ENCODE peak calls at places on chromosomes 2 and 18, in four cellular contexts. One of them, this sample, is unnamed.

GRCh38 chr2:206647985-206648384 is 5.7 kb downstream of the FAM237A start:
- DNase-seq in left lobe of liver: no peak
- DNase-seq in left cardiac atrium: no peak
- DNase-seq in left lung: no peak
- DNase-seq in this sample: no peak

GRCh38 chr18:45730832-45731545 is 7.0 kb downstream of the SLC14A1 start:
- DNase-seq in left lobe of liver: no peak
- DNase-seq in left cardiac atrium: no peak
- DNase-seq in left lung: no peak
- DNase-seq in this sample: no peak

GRCh38 chr18:5909130-5909529 is 13.8 kb upstream of the TMEM200C start:
- DNase-seq in left lobe of liver: no peak
- DNase-seq in left cardiac atrium: no peak
- DNase-seq in left lung: no peak
- DNase-seq in this sample: no peak

GRCh38 chr18:66734451-66734850 is 130.6 kb upstream of the CDH19 start:
- DNase-seq in left lobe of liver: no peak
- DNase-seq in left cardiac atrium: no peak
- DNase-seq in left lung: no peak
- DNase-seq in this sample: no peak

GRCh38 chr18:26439537-26439936 is 108.8 kb downstream of the KCTD1 start:
- DNase-seq in left lobe of liver: no peak
- DNase-seq in left cardiac atrium: no peak
- DNase-seq in left lung: no peak
- DNase-seq in this sample: no peak

GRCh38 chr2:112239862-112240261 is 15.0 kb downstream of the ZC3H8 start:
- DNase-seq in left lobe of liver: no peak
- DNase-seq in left cardiac atrium: no peak
- DNase-seq in left lung: no peak
- DNase-seq in this sample: no peak

GRCh38 chr2:28437142-28437835 is 44.6 kb downstream of the FOSL2 start:
- DNase-seq in left lobe of liver: no peak
- DNase-seq in left cardiac atrium: no peak
- DNase-seq in left lung: peak
- DNase-seq in this sample: no peak

GRCh38 chr2:29397039-29397438 is 281.8 kb downstream of the CLIP4 start:
- DNase-seq in left lobe of liver: no peak
- DNase-seq in left cardiac atrium: no peak
- DNase-seq in left lung: no peak
- DNase-seq in this sample: no peak

GRCh38 chr2:20578895-20579825 is 71.7 kb downstream of the HS1BP3 start:
- DNase-seq in left lobe of liver: no peak
- DNase-seq in left cardiac atrium: peak
- DNase-seq in left lung: peak
- DNase-seq in this sample: no peak

GRCh38 chr2:239819974-239820555 is 205.1 kb downstream of the NDUFA10 start:
- DNase-seq in left lobe of liver: no peak
- DNase-seq in left cardiac atrium: no peak
- DNase-seq in left lung: no peak
- DNase-seq in this sample: no peak

GRCh38 chr2:64914735-64915509 is 74.3 kb upstream of the SLC1A4 start:
- DNase-seq in left lobe of liver: peak
- DNase-seq in left cardiac atrium: no peak
- DNase-seq in left lung: no peak
- DNase-seq in this sample: no peak

GRCh38 chr2:99481941-99482340 is 7.9 kb downstream of the REV1 start:
- DNase-seq in left lobe of liver: no peak
- DNase-seq in left cardiac atrium: no peak
- DNase-seq in left lung: no peak
- DNase-seq in this sample: no peak

GRCh38 chr2:21535826-21536225 is 412.1 kb downstream of the TDRD15 start:
- DNase-seq in left lobe of liver: no peak
- DNase-seq in left cardiac atrium: no peak
- DNase-seq in left lung: no peak
- DNase-seq in this sample: no peak

GRCh38 chr2:21008014-21008789 is 35.7 kb downstream of the APOB start:
- DNase-seq in left lobe of liver: no peak
- DNase-seq in left cardiac atrium: no peak
- DNase-seq in left lung: no peak
- DNase-seq in this sample: no peak

GRCh38 chr18:24153397-24153796 is 14.5 kb downstream of the CABYR start:
- DNase-seq in left lobe of liver: no peak
- DNase-seq in left cardiac atrium: no peak
- DNase-seq in left lung: no peak
- DNase-seq in this sample: no peak

This sample was measured in neural progenitor cell.